ENCODE peak calls at places on chromosome 18, in five cellular contexts. K, P, J, N and I are unnamed samples.

GRCh38 chr18:31399336-31400032 is 22.9 kb downstream of the DSG4 start:
- DNase-seq in P (no peak), J (no peak), K (no peak), N (no peak), I (no peak)

GRCh38 chr18:32418148-32418547 is 52.5 kb downstream of the GAREM1 start:
- DNase-seq in P (no peak), K (no peak), J (no peak), N (no peak), I (no peak)

GRCh38 chr18:44548291-44549221 is 132.1 kb upstream of the SETBP1 start:
- DNase-seq in P (no peak), K (no peak), J (no peak), N (no peak), I (no peak)

GRCh38 chr18:41858761-41859555 is 96.1 kb upstream of the PIK3C3 start:
- DNase-seq in N (no peak), K (no peak), P (no peak), J (no peak), I (no peak)

GRCh38 chr18:42401131-42401673 is 446.2 kb downstream of the PIK3C3 start:
- DNase-seq in K (no peak), P (no peak), N (no peak), J (no peak), I (no peak)

GRCh38 chr18:23926590-23926989 is 88.0 kb upstream of the TTC39C start:
- DNase-seq in N (peak; percentile 90), K (no peak), P (no peak), J (no peak), I (no peak)

GRCh38 chr18:75365230-75365629 is 62.3 kb downstream of the SMIM21 start:
- DNase-seq in K (no peak), P (no peak), J (no peak), N (no peak), I (no peak)

GRCh38 chr18:41681138-41681881 is 273.7 kb upstream of the PIK3C3 start:
- DNase-seq in J (no peak), N (peak; percentile 31), P (no peak), K (no peak), I (no peak)

GRCh38 chr18:23580677-23581367 is 5.5 kb downstream of the NPC1 start:
- DNase-seq in N (no peak), P (no peak), J (no peak), K (no peak), I (no peak)

GRCh38 chr18:68566991-68567390 is 147.9 kb downstream of the TMX3 start:
- DNase-seq in J (no peak), K (no peak), N (no peak), P (no peak), I (no peak)

GRCh38 chr18:44709297-44710117 is 28.8 kb downstream of the SETBP1 start:
- DNase-seq in K (no peak), N (no peak), P (no peak), J (no peak), I (no peak)

GRCh38 chr18:55586841-55587240 is 1.2 kb downstream of the TCF4 start:
- DNase-seq in J (no peak), N (peak; percentile 88), K (no peak), P (no peak), I (peak; percentile 59)

GRCh38 chr18:48662021-48662661 is 123.3 kb downstream of the CTIF start:
- DNase-seq in J (no peak), K (no peak), P (no peak), N (no peak), I (peak; percentile 80)

GRCh38 chr18:48003426-48004349 is 73.2 kb upstream of the SMAD2 start:
- DNase-seq in J (no peak), P (no peak), K (no peak), N (peak; percentile 25), I (no peak)

GRCh38 chr18:12608292-12608691 is 49.6 kb downstream of the SPIRE1 start:
- DNase-seq in N (no peak), K (no peak), P (no peak), J (no peak), I (no peak)

GRCh38 chr18:28854964-28855363 is 678.0 kb upstream of the CDH2 start:
- DNase-seq in N (no peak), P (no peak), J (no peak), K (no peak), I (no peak)

GRCh38 chr18:68549257-68549871 is 165.5 kb downstream of the TMX3 start:
- DNase-seq in P (no peak), J (no peak), K (no peak), N (no peak), I (no peak)

GRCh38 chr18:80067897-80068296 is 33.7 kb downstream of the RBFA start:
- DNase-seq in J (no peak), N (no peak), K (no peak), P (no peak), I (no peak)

GRCh38 chr18:668263-668662 is 10.8 kb downstream of the TYMS start:
- DNase-seq in N (no peak), J (no peak), P (no peak), K (no peak), I (no peak)

GRCh38 chr18:63540131-63540530 is 2.0 kb upstream of the SERPINB12 start:
- DNase-seq in J (no peak), P (no peak), K (no peak), N (no peak), I (no peak)

GRCh38 chr18:48356909-48357631 is 52.1 kb downstream of the ZBTB7C start:
- DNase-seq in J (no peak), K (no peak), N (peak; percentile 74), P (no peak), I (no peak)

GRCh38 chr18:26435415-26436095 is 112.8 kb downstream of the KCTD1 start:
- DNase-seq in N (no peak), J (no peak), K (no peak), P (no peak), I (no peak)

GRCh38 chr18:79944746-79945117 is 6.7 kb downstream of the SLC66A2 start:
- DNase-seq in J (no peak), P (peak; percentile 52), K (no peak), N (no peak), I (no peak)

GRCh38 chr18:55088000-55088401 is 128.7 kb upstream of the CCDC68 start:
- DNase-seq in J (no peak), K (no peak), N (no peak), P (no peak), I (no peak)

GRCh38 chr18:26549103-26549485 is 741 bp upstream of the KCTD1 start:
- DNase-seq in N (peak; percentile 77), J (no peak), P (no peak), K (no peak), I (peak; percentile 51)

GRCh38 chr18:55420665-55420964 is 167.4 kb downstream of the TCF4 start:
- DNase-seq in J (no peak), P (no peak), K (no peak), N (no peak), I (peak; percentile 86)

GRCh38 chr18:12443631-12444030 is 35.9 kb downstream of the PRELID3A start:
- DNase-seq in N (no peak), K (no peak), P (no peak), J (no peak), I (no peak)

GRCh38 chr18:13527256-13527655 is 199.1 kb downstream of the FAM210A start:
- DNase-seq in P (no peak), N (no peak), K (no peak), J (no peak), I (no peak)